ENCODE peak calls at places on chromosomes 6 and 20, in six cellular contexts. One of them, this sample, is unnamed.

GRCh38 chr6:81812416-81812815 is 59.9 kb upstream of the TENT5A start:
- DNase-seq in hypothalamus: no peak
- DNase-seq in astrocyte of the hippocampus: no peak
- DNase-seq in WTC11: no peak
- DNase-seq in ACHN: no peak
- DNase-seq in endothelial cell: no peak
- DNase-seq in this sample: no peak

GRCh38 chr6:28544211-28544610 is 18.5 kb downstream of the GPX5 start:
- DNase-seq in ACHN: no peak
- DNase-seq in endothelial cell: no peak
- DNase-seq in WTC11: peak; percentile 41
- DNase-seq in astrocyte of the hippocampus: no peak
- DNase-seq in hypothalamus: no peak
- DNase-seq in this sample: no peak

GRCh38 chr6:56458324-56458884 is 184.3 kb downstream of the DST start:
- DNase-seq in ACHN: no peak
- DNase-seq in endothelial cell: no peak
- DNase-seq in astrocyte of the hippocampus: no peak
- DNase-seq in hypothalamus: no peak
- DNase-seq in WTC11: no peak
- DNase-seq in this sample: no peak

GRCh38 chr6:25556516-25556915 is 95.5 kb upstream of the SCGN start:
- DNase-seq in ACHN: peak; percentile 73
- DNase-seq in endothelial cell: peak; percentile 87
- DNase-seq in WTC11: peak; percentile 87
- DNase-seq in astrocyte of the hippocampus: peak; percentile 86
- DNase-seq in hypothalamus: peak; percentile 3
- DNase-seq in this sample: peak; percentile 83

GRCh38 chr6:44608175-44608574 is 220.7 kb downstream of the CDC5L start:
- DNase-seq in endothelial cell: no peak
- DNase-seq in hypothalamus: no peak
- DNase-seq in ACHN: no peak
- DNase-seq in WTC11: no peak
- DNase-seq in astrocyte of the hippocampus: no peak
- DNase-seq in this sample: no peak

GRCh38 chr20:967796-968742 is 34.0 kb downstream of the RSPO4 start:
- DNase-seq in WTC11: no peak
- DNase-seq in ACHN: no peak
- DNase-seq in astrocyte of the hippocampus: no peak
- DNase-seq in hypothalamus: no peak
- DNase-seq in endothelial cell: no peak
- DNase-seq in this sample: no peak

GRCh38 chr20:46304852-46305251 is 3.4 kb downstream of the CDH22 start:
- DNase-seq in hypothalamus: no peak
- DNase-seq in WTC11: no peak
- DNase-seq in ACHN: no peak
- DNase-seq in endothelial cell: no peak
- DNase-seq in astrocyte of the hippocampus: no peak
- DNase-seq in this sample: no peak

GRCh38 chr6:149974825-149975224 is 11.1 kb downstream of the ULBP1 start:
- DNase-seq in astrocyte of the hippocampus: no peak
- DNase-seq in WTC11: no peak
- DNase-seq in ACHN: no peak
- DNase-seq in endothelial cell: no peak
- DNase-seq in hypothalamus: no peak
- DNase-seq in this sample: no peak

GRCh38 chr6:16082367-16082766 is 46.5 kb upstream of the MYLIP start:
- DNase-seq in endothelial cell: no peak
- DNase-seq in astrocyte of the hippocampus: no peak
- DNase-seq in ACHN: no peak
- DNase-seq in hypothalamus: no peak
- DNase-seq in WTC11: no peak
- DNase-seq in this sample: no peak

GRCh38 chr6:53302678-53303360 is 45.9 kb downstream of the ELOVL5 start:
- DNase-seq in hypothalamus: no peak
- DNase-seq in WTC11: no peak
- DNase-seq in endothelial cell: no peak
- DNase-seq in ACHN: peak; percentile 75
- DNase-seq in astrocyte of the hippocampus: peak; percentile 80
- DNase-seq in this sample: no peak

GRCh38 chr20:41141153-41141815 is 3.9 kb downstream of the PLCG1 start:
- DNase-seq in ACHN: no peak
- DNase-seq in hypothalamus: no peak
- DNase-seq in endothelial cell: peak; percentile 63
- DNase-seq in astrocyte of the hippocampus: no peak
- DNase-seq in WTC11: no peak
- DNase-seq in this sample: peak; percentile 79

GRCh38 chr20:362271-363254 is 15.7 kb downstream of the NRSN2 start:
- DNase-seq in WTC11: peak; percentile 57
- DNase-seq in hypothalamus: peak; percentile 20
- DNase-seq in ACHN: peak; percentile 93
- DNase-seq in endothelial cell: no peak
- DNase-seq in astrocyte of the hippocampus: peak; percentile 89
- DNase-seq in this sample: peak; percentile 94

GRCh38 chr6:107555449-107555848 is 65.5 kb downstream of the SOBP start:
- DNase-seq in endothelial cell: no peak
- DNase-seq in ACHN: no peak
- DNase-seq in hypothalamus: no peak
- DNase-seq in WTC11: no peak
- DNase-seq in astrocyte of the hippocampus: no peak
- DNase-seq in this sample: no peak

GRCh38 chr20:23401051-23401450 is 20.2 kb downstream of the NAPB start:
- DNase-seq in WTC11: no peak
- DNase-seq in astrocyte of the hippocampus: no peak
- DNase-seq in hypothalamus: no peak
- DNase-seq in endothelial cell: no peak
- DNase-seq in ACHN: no peak
- DNase-seq in this sample: no peak

GRCh38 chr20:13348301-13349239 is 127.5 kb downstream of the ISM1 start:
- DNase-seq in WTC11: no peak
- DNase-seq in astrocyte of the hippocampus: peak; percentile 12
- DNase-seq in hypothalamus: no peak
- DNase-seq in endothelial cell: no peak
- DNase-seq in ACHN: no peak
- DNase-seq in this sample: no peak

GRCh38 chr6:107820571-107821261 is 3.4 kb downstream of the SCML4 start:
- DNase-seq in hypothalamus: no peak
- DNase-seq in WTC11: no peak
- DNase-seq in astrocyte of the hippocampus: peak; percentile 68
- DNase-seq in ACHN: no peak
- DNase-seq in endothelial cell: no peak
- DNase-seq in this sample: no peak

GRCh38 chr20:19056909-19057308 is 155.5 kb upstream of the SLC24A3 start:
- DNase-seq in ACHN: no peak
- DNase-seq in endothelial cell: no peak
- DNase-seq in WTC11: peak; percentile 25
- DNase-seq in astrocyte of the hippocampus: no peak
- DNase-seq in hypothalamus: no peak
- DNase-seq in this sample: no peak

GRCh38 chr6:138248011-138248410 is 29.7 kb upstream of the PBOV1 start:
- DNase-seq in ACHN: no peak
- DNase-seq in astrocyte of the hippocampus: no peak
- DNase-seq in hypothalamus: no peak
- DNase-seq in endothelial cell: no peak
- DNase-seq in WTC11: no peak
- DNase-seq in this sample: no peak

GRCh38 chr20:38357653-38358207 is 11.4 kb downstream of the LBP start:
- DNase-seq in ACHN: peak; percentile 2
- DNase-seq in WTC11: no peak
- DNase-seq in hypothalamus: no peak
- DNase-seq in astrocyte of the hippocampus: peak; percentile 46
- DNase-seq in endothelial cell: no peak
- DNase-seq in this sample: no peak

GRCh38 chr6:33161354-33162320 is 30.6 kb downstream of the COL11A2 start:
- DNase-seq in endothelial cell: peak; percentile 91
- DNase-seq in WTC11: peak; percentile 86
- DNase-seq in hypothalamus: peak; percentile 21
- DNase-seq in astrocyte of the hippocampus: peak; percentile 87
- DNase-seq in ACHN: peak; percentile 66
- DNase-seq in this sample: peak; percentile 96

GRCh38 chr6:143955971-143956370 is 52.1 kb downstream of the PLAGL1 start:
- DNase-seq in ACHN: no peak
- DNase-seq in hypothalamus: no peak
- DNase-seq in WTC11: no peak
- DNase-seq in endothelial cell: no peak
- DNase-seq in astrocyte of the hippocampus: peak; percentile 31
- DNase-seq in this sample: no peak

GRCh38 chr20:10217517-10218410 is 866 bp upstream of the SNAP25 start:
- DNase-seq in astrocyte of the hippocampus: peak; percentile 97
- DNase-seq in hypothalamus: peak; percentile 64
- DNase-seq in endothelial cell: peak; percentile 58
- DNase-seq in ACHN: peak; percentile 77
- DNase-seq in WTC11: peak; percentile 67
- DNase-seq in this sample: peak; percentile 70

GRCh38 chr6:104574135-104574750 is 285.5 kb downstream of the HACE1 start:
- DNase-seq in WTC11: no peak
- DNase-seq in endothelial cell: no peak
- DNase-seq in hypothalamus: no peak
- DNase-seq in astrocyte of the hippocampus: no peak
- DNase-seq in ACHN: no peak
- DNase-seq in this sample: no peak

GRCh38 chr6:156925718-156926607 is 148.8 kb downstream of the ARID1B start:
- DNase-seq in hypothalamus: no peak
- DNase-seq in WTC11: no peak
- DNase-seq in ACHN: no peak
- DNase-seq in endothelial cell: no peak
- DNase-seq in astrocyte of the hippocampus: no peak
- DNase-seq in this sample: no peak

GRCh38 chr6:10682319-10682988 is 12.0 kb downstream of the C6orf52 start:
- DNase-seq in astrocyte of the hippocampus: no peak
- DNase-seq in WTC11: no peak
- DNase-seq in hypothalamus: no peak
- DNase-seq in endothelial cell: no peak
- DNase-seq in ACHN: no peak
- DNase-seq in this sample: no peak

GRCh38 chr6:17226766-17227338 is 54.3 kb upstream of the RBM24 start:
- DNase-seq in ACHN: no peak
- DNase-seq in hypothalamus: no peak
- DNase-seq in endothelial cell: no peak
- DNase-seq in astrocyte of the hippocampus: peak; percentile 17
- DNase-seq in WTC11: no peak
- DNase-seq in this sample: no peak

GRCh38 chr6:168160506-168161370 is 81.7 kb upstream of the FRMD1 start:
- DNase-seq in ACHN: no peak
- DNase-seq in endothelial cell: no peak
- DNase-seq in WTC11: no peak
- DNase-seq in hypothalamus: no peak
- DNase-seq in astrocyte of the hippocampus: no peak
- DNase-seq in this sample: no peak

GRCh38 chr20:51042657-51043247 is 19.8 kb upstream of the KCNG1 start:
- DNase-seq in WTC11: peak; percentile 65
- DNase-seq in endothelial cell: no peak
- DNase-seq in astrocyte of the hippocampus: no peak
- DNase-seq in hypothalamus: no peak
- DNase-seq in ACHN: no peak
- DNase-seq in this sample: no peak

GRCh38 chr6:166046232-166046631 is 121.4 kb downstream of the TBXT start:
- DNase-seq in WTC11: no peak
- DNase-seq in astrocyte of the hippocampus: peak; percentile 88
- DNase-seq in hypothalamus: no peak
- DNase-seq in endothelial cell: no peak
- DNase-seq in ACHN: peak; percentile 50
- DNase-seq in this sample: no peak

GRCh38 chr6:30006170-30007131 is 54.6 kb upstream of the POLR1H start:
- DNase-seq in endothelial cell: peak; percentile 9
- DNase-seq in WTC11: peak; percentile 32
- DNase-seq in ACHN: no peak
- DNase-seq in astrocyte of the hippocampus: peak; percentile 36
- DNase-seq in hypothalamus: no peak
- DNase-seq in this sample: peak; percentile 85

GRCh38 chr6:137024172-137024990 is 20.4 kb downstream of the IL20RA start:
- DNase-seq in hypothalamus: no peak
- DNase-seq in WTC11: no peak
- DNase-seq in astrocyte of the hippocampus: no peak
- DNase-seq in endothelial cell: no peak
- DNase-seq in ACHN: no peak
- DNase-seq in this sample: no peak

GRCh38 chr6:121695346-121695745 is 259.9 kb downstream of the GJA1 start:
- DNase-seq in endothelial cell: no peak
- DNase-seq in astrocyte of the hippocampus: no peak
- DNase-seq in hypothalamus: no peak
- DNase-seq in WTC11: no peak
- DNase-seq in ACHN: no peak
- DNase-seq in this sample: no peak

GRCh38 chr6:19835605-19836004 is 1.6 kb upstream of the ID4 start:
- DNase-seq in hypothalamus: no peak
- DNase-seq in endothelial cell: no peak
- DNase-seq in ACHN: no peak
- DNase-seq in astrocyte of the hippocampus: peak; percentile 12
- DNase-seq in WTC11: no peak
- DNase-seq in this sample: no peak

GRCh38 chr6:35318845-35319220 is 21.2 kb downstream of the DEF6 start:
- DNase-seq in ACHN: no peak
- DNase-seq in endothelial cell: no peak
- DNase-seq in hypothalamus: no peak
- DNase-seq in astrocyte of the hippocampus: no peak
- DNase-seq in WTC11: no peak
- DNase-seq in this sample: no peak

GRCh38 chr20:2742934-2743559 is 50.5 kb downstream of the EBF4 start:
- DNase-seq in ACHN: peak; percentile 70
- DNase-seq in WTC11: peak; percentile 82
- DNase-seq in astrocyte of the hippocampus: peak; percentile 84
- DNase-seq in hypothalamus: no peak
- DNase-seq in endothelial cell: peak; percentile 87
- DNase-seq in this sample: peak; percentile 65

GRCh38 chr6:79612918-79613317 is 18.2 kb upstream of the SH3BGRL2 start:
- DNase-seq in hypothalamus: no peak
- DNase-seq in endothelial cell: no peak
- DNase-seq in WTC11: no peak
- DNase-seq in ACHN: no peak
- DNase-seq in astrocyte of the hippocampus: no peak
- DNase-seq in this sample: no peak

GRCh38 chr6:150865043-150865405 is 478 bp upstream of the MTHFD1L start:
- DNase-seq in WTC11: no peak
- DNase-seq in endothelial cell: no peak
- DNase-seq in ACHN: no peak
- DNase-seq in astrocyte of the hippocampus: no peak
- DNase-seq in hypothalamus: no peak
- DNase-seq in this sample: no peak

GRCh38 chr6:75528423-75528822 is 34.8 kb upstream of the FILIP1 start:
- DNase-seq in astrocyte of the hippocampus: no peak
- DNase-seq in endothelial cell: no peak
- DNase-seq in WTC11: no peak
- DNase-seq in hypothalamus: no peak
- DNase-seq in ACHN: no peak
- DNase-seq in this sample: no peak

This sample was measured in aorta.